ENCODE peak calls at places on chromosomes 2 and 18, in eight cellular contexts. One of them, this sample, is unnamed.

GRCh38 chr18:5738561-5738960 is 156.8 kb downstream of the TMEM200C start:
- DNase-seq in AG09309: no peak
- DNase-seq in putamen: no peak
- DNase-seq in nephron progenitor cell: no peak
- DNase-seq in NB4: no peak
- DNase-seq in activated T-helper 1 cell treated with anti-CD3 and anti-CD28 coated beads, Interleukin-2, amount 50 U/mL, for 16 hours: no peak
- DNase-seq in CD8-positive, alpha-beta T cell: no peak
- DNase-seq in stimulated activated CD4-positive, alpha-beta T cell treated with anti-CD3 and anti-CD28 coated beads, Interleukin-15, amount 100 ng/mL, for 1 hour: no peak
- DNase-seq in this sample: no peak

GRCh38 chr2:135916232-135916631 is 40.0 kb upstream of the MCM6 start:
- DNase-seq in putamen: peak; percentile 44
- DNase-seq in stimulated activated CD4-positive, alpha-beta T cell treated with anti-CD3 and anti-CD28 coated beads, Interleukin-15, amount 100 ng/mL, for 1 hour: no peak
- DNase-seq in activated T-helper 1 cell treated with anti-CD3 and anti-CD28 coated beads, Interleukin-2, amount 50 U/mL, for 16 hours: no peak
- DNase-seq in NB4: peak; percentile 69
- DNase-seq in CD8-positive, alpha-beta T cell: no peak
- DNase-seq in nephron progenitor cell: no peak
- DNase-seq in AG09309: no peak
- DNase-seq in this sample: peak; percentile 3

GRCh38 chr18:37483221-37483971 is 82.2 kb downstream of the CELF4 start:
- DNase-seq in CD8-positive, alpha-beta T cell: no peak
- DNase-seq in stimulated activated CD4-positive, alpha-beta T cell treated with anti-CD3 and anti-CD28 coated beads, Interleukin-15, amount 100 ng/mL, for 1 hour: no peak
- DNase-seq in nephron progenitor cell: peak; percentile 67
- DNase-seq in putamen: no peak
- DNase-seq in activated T-helper 1 cell treated with anti-CD3 and anti-CD28 coated beads, Interleukin-2, amount 50 U/mL, for 16 hours: no peak
- DNase-seq in AG09309: no peak
- DNase-seq in NB4: peak; percentile 32
- DNase-seq in this sample: no peak

GRCh38 chr2:105411720-105412407 is 13.0 kb upstream of the FHL2 start:
- DNase-seq in AG09309: no peak
- DNase-seq in nephron progenitor cell: no peak
- DNase-seq in NB4: no peak
- DNase-seq in stimulated activated CD4-positive, alpha-beta T cell treated with anti-CD3 and anti-CD28 coated beads, Interleukin-15, amount 100 ng/mL, for 1 hour: no peak
- DNase-seq in activated T-helper 1 cell treated with anti-CD3 and anti-CD28 coated beads, Interleukin-2, amount 50 U/mL, for 16 hours: no peak
- DNase-seq in putamen: no peak
- DNase-seq in CD8-positive, alpha-beta T cell: no peak
- DNase-seq in this sample: no peak

GRCh38 chr2:150466770-150467640 is 20.5 kb downstream of the RND3 start:
- DNase-seq in putamen: no peak
- DNase-seq in CD8-positive, alpha-beta T cell: no peak
- DNase-seq in activated T-helper 1 cell treated with anti-CD3 and anti-CD28 coated beads, Interleukin-2, amount 50 U/mL, for 16 hours: no peak
- DNase-seq in stimulated activated CD4-positive, alpha-beta T cell treated with anti-CD3 and anti-CD28 coated beads, Interleukin-15, amount 100 ng/mL, for 1 hour: no peak
- DNase-seq in nephron progenitor cell: no peak
- DNase-seq in AG09309: peak; percentile 83
- DNase-seq in NB4: no peak
- DNase-seq in this sample: no peak

GRCh38 chr18:28125051-28125450 is 51.9 kb downstream of the CDH2 start:
- DNase-seq in NB4: no peak
- DNase-seq in CD8-positive, alpha-beta T cell: no peak
- DNase-seq in putamen: no peak
- DNase-seq in nephron progenitor cell: no peak
- DNase-seq in AG09309: no peak
- DNase-seq in activated T-helper 1 cell treated with anti-CD3 and anti-CD28 coated beads, Interleukin-2, amount 50 U/mL, for 16 hours: no peak
- DNase-seq in stimulated activated CD4-positive, alpha-beta T cell treated with anti-CD3 and anti-CD28 coated beads, Interleukin-15, amount 100 ng/mL, for 1 hour: no peak
- DNase-seq in this sample: no peak

GRCh38 chr2:226909131-226909530 is 73.3 kb downstream of the RHBDD1 start:
- DNase-seq in NB4: no peak
- DNase-seq in activated T-helper 1 cell treated with anti-CD3 and anti-CD28 coated beads, Interleukin-2, amount 50 U/mL, for 16 hours: no peak
- DNase-seq in AG09309: no peak
- DNase-seq in nephron progenitor cell: no peak
- DNase-seq in putamen: no peak
- DNase-seq in CD8-positive, alpha-beta T cell: no peak
- DNase-seq in stimulated activated CD4-positive, alpha-beta T cell treated with anti-CD3 and anti-CD28 coated beads, Interleukin-15, amount 100 ng/mL, for 1 hour: no peak
- DNase-seq in this sample: no peak

GRCh38 chr2:241855245-241855887 is 3.3 kb downstream of the PDCD1 start:
- DNase-seq in nephron progenitor cell: no peak
- DNase-seq in CD8-positive, alpha-beta T cell: no peak
- DNase-seq in stimulated activated CD4-positive, alpha-beta T cell treated with anti-CD3 and anti-CD28 coated beads, Interleukin-15, amount 100 ng/mL, for 1 hour: no peak
- DNase-seq in NB4: no peak
- DNase-seq in activated T-helper 1 cell treated with anti-CD3 and anti-CD28 coated beads, Interleukin-2, amount 50 U/mL, for 16 hours: no peak
- DNase-seq in putamen: no peak
- DNase-seq in AG09309: no peak
- DNase-seq in this sample: no peak

GRCh38 chr2:143847257-143847656 is 672.7 kb downstream of the ZEB2 start:
- DNase-seq in activated T-helper 1 cell treated with anti-CD3 and anti-CD28 coated beads, Interleukin-2, amount 50 U/mL, for 16 hours: no peak
- DNase-seq in stimulated activated CD4-positive, alpha-beta T cell treated with anti-CD3 and anti-CD28 coated beads, Interleukin-15, amount 100 ng/mL, for 1 hour: no peak
- DNase-seq in CD8-positive, alpha-beta T cell: no peak
- DNase-seq in nephron progenitor cell: no peak
- DNase-seq in putamen: no peak
- DNase-seq in NB4: no peak
- DNase-seq in AG09309: no peak
- DNase-seq in this sample: no peak

GRCh38 chr2:180790891-180791290 is 189.5 kb upstream of the UBE2E3 start:
- DNase-seq in CD8-positive, alpha-beta T cell: no peak
- DNase-seq in putamen: no peak
- DNase-seq in activated T-helper 1 cell treated with anti-CD3 and anti-CD28 coated beads, Interleukin-2, amount 50 U/mL, for 16 hours: no peak
- DNase-seq in nephron progenitor cell: no peak
- DNase-seq in stimulated activated CD4-positive, alpha-beta T cell treated with anti-CD3 and anti-CD28 coated beads, Interleukin-15, amount 100 ng/mL, for 1 hour: no peak
- DNase-seq in AG09309: peak; percentile 20
- DNase-seq in NB4: no peak
- DNase-seq in this sample: peak; percentile 15

GRCh38 chr2:236946871-236947270 is 138.8 kb upstream of the COPS8 start:
- DNase-seq in nephron progenitor cell: no peak
- DNase-seq in activated T-helper 1 cell treated with anti-CD3 and anti-CD28 coated beads, Interleukin-2, amount 50 U/mL, for 16 hours: no peak
- DNase-seq in NB4: no peak
- DNase-seq in stimulated activated CD4-positive, alpha-beta T cell treated with anti-CD3 and anti-CD28 coated beads, Interleukin-15, amount 100 ng/mL, for 1 hour: no peak
- DNase-seq in putamen: no peak
- DNase-seq in AG09309: no peak
- DNase-seq in CD8-positive, alpha-beta T cell: no peak
- DNase-seq in this sample: no peak

GRCh38 chr2:71605781-71606241 is 152.4 kb downstream of the DYSF start:
- DNase-seq in activated T-helper 1 cell treated with anti-CD3 and anti-CD28 coated beads, Interleukin-2, amount 50 U/mL, for 16 hours: no peak
- DNase-seq in CD8-positive, alpha-beta T cell: no peak
- DNase-seq in putamen: no peak
- DNase-seq in AG09309: no peak
- DNase-seq in NB4: no peak
- DNase-seq in nephron progenitor cell: peak; percentile 1
- DNase-seq in stimulated activated CD4-positive, alpha-beta T cell treated with anti-CD3 and anti-CD28 coated beads, Interleukin-15, amount 100 ng/mL, for 1 hour: no peak
- DNase-seq in this sample: no peak

GRCh38 chr2:79935771-79936657 is 368.5 kb downstream of the LRRTM1 start:
- DNase-seq in nephron progenitor cell: peak; percentile 47
- DNase-seq in CD8-positive, alpha-beta T cell: no peak
- DNase-seq in AG09309: peak; percentile 25
- DNase-seq in putamen: peak; percentile 87
- DNase-seq in stimulated activated CD4-positive, alpha-beta T cell treated with anti-CD3 and anti-CD28 coated beads, Interleukin-15, amount 100 ng/mL, for 1 hour: no peak
- DNase-seq in NB4: peak; percentile 72
- DNase-seq in activated T-helper 1 cell treated with anti-CD3 and anti-CD28 coated beads, Interleukin-2, amount 50 U/mL, for 16 hours: no peak
- DNase-seq in this sample: peak; percentile 20

GRCh38 chr2:196742685-196743084 is 56.8 kb downstream of the GTF3C3 start:
- DNase-seq in putamen: no peak
- DNase-seq in AG09309: no peak
- DNase-seq in CD8-positive, alpha-beta T cell: no peak
- DNase-seq in NB4: no peak
- DNase-seq in nephron progenitor cell: no peak
- DNase-seq in activated T-helper 1 cell treated with anti-CD3 and anti-CD28 coated beads, Interleukin-2, amount 50 U/mL, for 16 hours: no peak
- DNase-seq in stimulated activated CD4-positive, alpha-beta T cell treated with anti-CD3 and anti-CD28 coated beads, Interleukin-15, amount 100 ng/mL, for 1 hour: no peak
- DNase-seq in this sample: no peak

GRCh38 chr2:102335871-102336366 is 19.7 kb upstream of the IL18R1 start:
- DNase-seq in putamen: no peak
- DNase-seq in nephron progenitor cell: no peak
- DNase-seq in AG09309: no peak
- DNase-seq in activated T-helper 1 cell treated with anti-CD3 and anti-CD28 coated beads, Interleukin-2, amount 50 U/mL, for 16 hours: no peak
- DNase-seq in NB4: no peak
- DNase-seq in stimulated activated CD4-positive, alpha-beta T cell treated with anti-CD3 and anti-CD28 coated beads, Interleukin-15, amount 100 ng/mL, for 1 hour: no peak
- DNase-seq in CD8-positive, alpha-beta T cell: no peak
- DNase-seq in this sample: no peak

GRCh38 chr18:48023334-48024008 is 93.0 kb upstream of the SMAD2 start:
- DNase-seq in CD8-positive, alpha-beta T cell: no peak
- DNase-seq in putamen: no peak
- DNase-seq in nephron progenitor cell: peak; percentile 59
- DNase-seq in NB4: peak; percentile 69
- DNase-seq in activated T-helper 1 cell treated with anti-CD3 and anti-CD28 coated beads, Interleukin-2, amount 50 U/mL, for 16 hours: no peak
- DNase-seq in AG09309: no peak
- DNase-seq in stimulated activated CD4-positive, alpha-beta T cell treated with anti-CD3 and anti-CD28 coated beads, Interleukin-15, amount 100 ng/mL, for 1 hour: no peak
- DNase-seq in this sample: no peak

GRCh38 chr2:236631361-236632291 is 62.0 kb downstream of the ACKR3 start:
- DNase-seq in NB4: no peak
- DNase-seq in activated T-helper 1 cell treated with anti-CD3 and anti-CD28 coated beads, Interleukin-2, amount 50 U/mL, for 16 hours: no peak
- DNase-seq in CD8-positive, alpha-beta T cell: peak; percentile 44
- DNase-seq in stimulated activated CD4-positive, alpha-beta T cell treated with anti-CD3 and anti-CD28 coated beads, Interleukin-15, amount 100 ng/mL, for 1 hour: no peak
- DNase-seq in nephron progenitor cell: no peak
- DNase-seq in AG09309: no peak
- DNase-seq in putamen: no peak
- DNase-seq in this sample: no peak